ENCODE peak calls at places on chromosomes 4 and X, in five cellular contexts. H, D, U, E and O are unnamed samples.

GRCh38 chr4:118273642-118274041 is 79.2 kb downstream of the PRSS12 start:
- DNase-seq in D (no peak), U (no peak), E (no peak), H (no peak), O (no peak)

GRCh38 chr4:55498051-55498450 is 48.7 kb downstream of the CLOCK start:
- DNase-seq in E (no peak), U (no peak), H (no peak), D (no peak), O (no peak)

GRCh38 chr4:114091546-114091945 is 112.1 kb upstream of the ARSJ start:
- DNase-seq in H (no peak), E (no peak), D (no peak), U (no peak), O (no peak)

GRCh38 chr4:25884040-25884788 is 21.4 kb upstream of the SEL1L3 start:
- DNase-seq in H (no peak), D (no peak), E (no peak), U (no peak), O (no peak)

GRCh38 chr4:13430834-13431568 is 53.1 kb downstream of the RAB28 start:
- DNase-seq in H (no peak), E (no peak), U (peak), D (peak), O (no peak)

GRCh38 chr4:73869130-73870055 is at the start of gene CXCL1:
- DNase-seq in H (no peak), D (peak), U (peak), E (peak), O (peak)

GRCh38 chr4:89836897-89837384 is at the start of gene SNCA:
- DNase-seq in E (peak), D (peak), H (no peak), U (peak), O (peak)

GRCh38 chr4:81032805-81033684 is 2.5 kb downstream of the BMP3 start:
- DNase-seq in E (no peak), H (no peak), D (no peak), U (no peak), O (no peak)

GRCh38 chrX:14837155-14837554 is 35.7 kb downstream of the FANCB start:
- DNase-seq in H (no peak), D (no peak), U (no peak), E (no peak), O (no peak)

GRCh38 chr4:140065393-140065792 is 88.6 kb downstream of the MAML3 start:
- DNase-seq in E (no peak), D (no peak), U (no peak), H (no peak), O (no peak)

GRCh38 chr4:53682196-53682595 is 90.9 kb upstream of the LNX1 start:
- DNase-seq in E (no peak), D (no peak), H (no peak), U (no peak), O (no peak)

GRCh38 chr4:20422398-20422797 is 170.7 kb downstream of the SLIT2 start:
- DNase-seq in D (peak), H (no peak), E (no peak), U (peak), O (peak)

GRCh38 chr4:53055274-53055673 is 193.2 kb downstream of the RASL11B start:
- DNase-seq in H (no peak), E (no peak), D (no peak), U (no peak), O (no peak)

GRCh38 chrX:39779952-39780783 is 317.6 kb downstream of the BCOR start:
- DNase-seq in H (no peak), D (no peak), E (no peak), U (no peak), O (no peak)

GRCh38 chr4:53914313-53915016 is 149.9 kb downstream of the CHIC2 start:
- DNase-seq in E (no peak), D (no peak), H (no peak), U (no peak), O (no peak)

DNA sequence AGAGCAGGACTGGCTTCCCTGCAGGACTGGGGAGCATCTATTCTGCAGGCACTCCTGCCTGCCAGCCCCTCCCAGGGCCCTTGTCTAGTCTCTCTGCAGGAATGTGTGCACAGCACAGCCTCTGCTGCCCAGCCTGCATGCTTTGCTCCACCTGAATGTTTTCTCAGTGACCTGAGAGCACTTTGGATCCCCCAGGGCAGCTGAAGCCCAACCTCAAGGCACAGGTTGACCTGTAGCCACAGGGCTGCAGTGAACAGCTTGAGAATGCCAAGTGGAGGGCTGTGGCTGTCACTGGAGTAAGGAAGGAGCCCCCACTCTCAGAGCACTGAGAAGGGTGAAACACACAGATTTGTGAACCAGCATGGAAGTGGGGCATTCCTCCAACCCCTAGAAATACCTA is 760.2 kb downstream of the STIM2 start:
- DNase-seq in E (peak), H (no peak), U (no peak), D (no peak), O (no peak)
- TF ChIP-seq CTCF in E (no peak), H (no peak), U (no peak), D (no peak), O (no peak)

DNA sequence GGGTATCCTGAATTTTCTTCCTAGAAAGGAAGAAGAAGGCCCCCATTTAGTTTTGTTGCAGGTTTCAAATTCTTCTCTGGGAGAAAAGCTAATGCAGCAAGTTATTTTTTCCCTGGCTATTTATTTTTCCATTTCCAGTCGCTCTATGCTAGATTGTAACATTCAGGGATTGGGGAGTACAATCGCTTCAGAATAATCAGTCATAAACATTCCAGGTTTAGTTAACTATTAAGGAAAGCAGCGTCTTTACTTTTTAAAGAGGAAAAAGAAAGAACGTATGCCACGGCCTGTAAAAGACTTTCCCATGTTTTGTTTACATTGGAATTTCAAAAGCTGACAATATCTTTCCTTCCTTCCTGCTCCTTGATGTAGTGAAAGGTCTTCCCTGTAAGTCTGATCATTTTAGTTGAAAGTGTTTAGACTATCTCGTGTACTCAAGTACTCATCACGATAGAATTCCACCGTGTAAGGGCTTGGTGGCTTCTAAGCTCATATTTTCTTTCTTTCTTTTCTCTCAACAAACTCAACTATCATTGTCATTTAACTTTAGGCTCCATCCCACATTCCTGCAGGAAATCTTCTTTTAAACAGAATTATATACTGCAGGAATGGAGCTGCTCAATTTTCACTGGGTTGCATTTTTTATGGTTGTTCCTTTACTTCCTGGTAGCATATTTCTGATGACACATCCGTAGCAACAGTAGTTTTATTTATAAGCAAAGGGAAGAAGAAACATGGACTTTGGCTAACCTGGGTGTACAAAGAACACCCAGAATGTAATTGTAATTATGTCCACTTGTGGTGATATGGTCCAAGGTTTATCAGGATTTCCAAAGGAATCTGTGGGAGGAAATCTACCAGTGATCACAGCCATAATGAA is 213.1 kb upstream of the FAT1 start:
- DNase-seq in H (no peak), D (no peak), E (no peak), U (no peak), O (no peak)
- TF ChIP-seq CTCF in H (no peak), D (no peak), E (no peak), U (peak), O (no peak)

GRCh38 chr4:116183241-116183640 is 902.1 kb downstream of the TRAM1L1 start:
- DNase-seq in H (no peak), E (no peak), U (no peak), D (no peak), O (no peak)

GRCh38 chr4:116180056-116180690 is 905.2 kb downstream of the TRAM1L1 start:
- DNase-seq in E (no peak), D (peak), U (no peak), H (no peak), O (no peak)
- TF ChIP-seq CTCF in E (no peak), D (peak), U (peak), H (no peak), O (peak)

GRCh38 chrX:149937881-149938426 is 337 bp downstream of the EOLA2 start:
- DNase-seq in U (peak), D (peak), H (no peak), E (peak), O (peak)

GRCh38 chrX:149939271-149940014 is 1.2 kb upstream of the EOLA2 start:
- DNase-seq in E (peak), U (peak), D (peak), H (peak), O (peak)

GRCh38 chrX:149938427-149939270 is at the start of gene EOLA2:
- DNase-seq in U (peak), H (peak), D (peak), E (peak), O (peak)

DNA sequence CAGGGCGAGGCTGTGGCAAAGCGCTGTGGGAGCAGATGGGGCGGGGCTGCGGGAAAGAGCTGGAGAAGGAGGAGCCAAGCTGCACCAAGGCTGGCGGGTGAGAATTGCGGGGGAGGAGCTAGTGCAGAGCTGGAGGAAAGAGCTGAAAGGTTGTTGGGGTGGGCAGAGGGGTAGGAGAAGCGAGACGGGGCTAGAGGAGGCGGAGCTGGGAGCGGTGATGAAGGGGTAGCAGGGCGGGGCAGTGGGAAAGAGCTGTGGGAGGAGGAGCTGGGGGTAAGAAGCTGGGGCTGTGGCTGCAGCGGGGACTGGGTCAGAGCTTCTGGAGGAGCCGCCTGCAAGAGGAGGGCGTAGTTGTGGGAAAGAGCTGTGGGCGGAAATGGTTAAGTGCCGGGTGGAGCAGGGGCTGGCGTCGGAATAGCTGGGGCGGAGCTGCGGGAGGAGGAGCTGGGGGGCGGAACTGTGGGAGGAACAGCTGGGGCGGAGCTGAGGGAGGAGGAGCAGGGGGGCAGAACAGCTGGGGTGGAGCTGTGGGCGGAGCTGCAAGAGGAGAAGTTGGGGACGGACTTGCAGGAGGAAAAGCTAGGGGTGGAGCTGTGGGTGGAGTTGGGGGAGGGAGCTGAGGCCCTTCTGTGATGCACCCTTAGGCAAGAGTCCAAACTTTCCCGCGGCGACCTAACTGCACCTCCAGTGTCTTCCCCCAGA is 1.9 kb upstream of the EOLA2 start:
- DNase-seq in E (peak), H (peak), D (peak), U (peak), O (peak)
- TF ChIP-seq CTCF in E (peak), H (no peak), D (peak), U (peak), O (no peak)

GRCh38 chr4:9704551-9705332 is 76.7 kb upstream of the DRD5 start:
- DNase-seq in U (no peak), E (no peak), H (no peak), D (no peak), O (no peak)

GRCh38 chr4:9703391-9703790 is 78.0 kb upstream of the DRD5 start:
- DNase-seq in H (peak), U (peak), D (peak), E (peak), O (peak)
- TF ChIP-seq CTCF in H (no peak), U (peak), D (peak), E (peak), O (peak)

DNA sequence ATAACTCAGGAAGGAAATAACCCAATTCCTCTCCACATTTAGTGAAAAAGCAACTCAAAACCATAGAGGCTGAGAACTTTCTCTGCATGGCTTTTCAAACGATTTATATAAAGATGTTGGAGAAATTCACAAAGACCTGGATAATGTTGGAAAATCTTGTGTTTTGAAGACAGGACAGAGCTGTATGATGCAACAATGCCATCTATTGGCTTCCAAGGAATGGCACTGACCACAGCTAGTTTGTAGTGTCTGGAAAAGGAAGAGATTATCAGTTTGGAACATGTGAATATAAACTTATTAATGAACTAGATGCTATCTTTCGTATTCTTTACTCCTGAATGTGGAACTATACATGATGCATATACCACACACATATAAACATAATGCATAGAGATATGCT is 503.6 kb downstream of the IL1RAPL1 start:
- DNase-seq in E (no peak), H (no peak), D (no peak), U (no peak), O (no peak)
- TF ChIP-seq CTCF in E (no peak), H (no peak), D (no peak), U (peak), O (no peak)

DNA sequence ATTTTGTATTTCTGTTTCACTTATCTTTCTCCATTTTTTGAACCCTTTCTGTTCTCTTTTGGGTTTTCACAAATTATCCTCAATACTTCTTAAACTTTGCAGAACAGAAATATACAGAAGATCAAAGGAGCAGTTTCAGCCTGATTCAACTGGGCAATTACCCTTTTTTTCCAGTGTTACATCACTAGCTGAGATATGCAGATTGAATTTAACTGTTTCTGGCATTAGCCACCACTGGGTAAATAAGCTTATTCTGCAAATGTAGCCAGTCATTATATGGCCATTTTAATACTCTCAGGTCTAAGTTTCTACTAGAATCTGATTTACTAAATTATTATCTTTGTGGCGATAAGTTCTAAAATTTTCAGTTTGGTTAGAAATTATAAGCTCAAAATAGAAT is 66.9 kb upstream of the GRID2 start:
- DNase-seq in D (no peak), E (no peak), U (no peak), H (no peak), O (no peak)
- TF ChIP-seq CTCF in D (no peak), E (no peak), U (no peak), H (no peak), O (no peak)

DNA sequence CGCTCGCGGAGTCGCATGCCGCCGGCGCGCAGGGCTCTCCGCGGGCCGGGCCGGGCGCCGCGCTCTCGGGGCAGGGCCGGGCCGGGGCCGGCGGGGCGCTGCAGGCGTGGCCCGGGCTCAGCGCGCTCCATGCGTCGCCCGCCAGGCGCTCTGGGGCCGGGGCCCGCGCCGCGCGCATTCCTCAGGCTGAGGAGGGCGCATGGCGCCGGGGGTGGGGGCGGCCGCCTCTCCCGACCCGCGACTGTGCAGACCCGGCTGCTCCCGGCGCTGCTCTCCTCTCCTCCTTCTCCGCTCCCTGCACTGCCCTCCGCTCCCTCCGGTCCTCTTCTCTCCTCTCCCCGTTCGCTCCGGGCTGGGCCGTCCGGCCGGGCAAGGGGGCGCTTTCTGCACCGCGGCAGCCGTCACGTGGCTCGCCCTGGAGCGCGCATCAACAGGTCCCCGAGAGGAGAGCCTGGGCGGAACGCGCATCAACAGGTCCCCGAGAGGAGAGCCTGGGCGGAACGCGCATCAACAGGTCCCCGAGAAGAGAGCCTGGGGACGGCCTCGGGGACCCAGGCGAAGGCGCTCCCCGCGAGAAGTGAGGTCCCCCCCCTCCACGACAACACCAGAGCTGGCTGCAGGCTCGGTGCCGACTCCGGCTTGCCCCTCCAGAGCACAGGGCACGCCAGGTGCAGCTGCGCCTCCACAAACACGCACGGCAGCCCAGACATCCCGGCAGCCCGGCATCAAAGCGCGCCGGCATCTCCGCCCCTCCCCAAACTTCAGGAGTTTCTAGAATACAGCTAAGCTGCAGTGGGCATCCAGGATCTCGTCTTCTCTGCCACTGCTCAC is 12.9 kb downstream of the PPP2R3B start:
- DNase-seq in E (no peak), U (no peak), H (no peak), D (no peak), O (peak)
- TF ChIP-seq CTCF in E (no peak), U (no peak), H (no peak), D (no peak), O (no peak)

DNA sequence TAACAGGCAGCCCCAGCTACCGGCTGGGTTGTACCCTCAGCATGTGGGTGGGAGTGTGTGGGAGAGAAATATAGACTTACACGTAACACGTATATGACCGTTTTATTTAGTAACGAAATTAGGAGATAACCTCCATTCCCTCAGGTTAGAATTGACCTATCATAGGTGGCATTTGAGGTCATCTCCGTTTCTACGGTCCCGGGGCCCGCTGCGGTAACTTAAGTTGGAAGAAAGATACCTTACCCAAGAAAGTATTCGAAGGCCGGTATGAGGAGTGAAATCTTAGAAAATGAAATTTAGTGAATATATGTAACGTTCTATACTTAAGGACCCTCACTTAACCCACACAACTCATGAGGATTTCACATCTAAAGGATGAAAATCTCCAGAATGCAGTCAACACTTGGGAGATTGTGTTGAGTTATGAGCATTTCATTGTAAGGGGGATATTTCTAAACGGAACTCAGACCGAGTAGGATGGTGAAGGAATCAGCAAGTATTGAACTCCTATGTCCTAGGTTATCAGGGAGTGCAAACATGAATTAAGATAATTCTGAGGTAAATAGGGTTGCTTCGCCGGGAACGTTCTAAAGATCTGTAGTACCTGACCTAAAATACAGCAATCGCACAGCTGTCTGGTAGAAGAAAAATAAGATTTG is 906 bp downstream of the CISD2 start:
- DNase-seq in D (no peak), U (no peak), H (no peak), E (no peak), O (no peak)
- TF ChIP-seq CTCF in D (no peak), U (no peak), H (no peak), E (no peak), O (no peak)